ENCODE peak calls at places on chromosomes 7 and 10, in nine cellular contexts. Z is body of pancreas, P is NCI-H69, O is aorta, G is bronchial epithelial cell, J is endothelial cell, D is keratinocyte, W is iris pigment epithelial cell, Q is BJ. K is an unnamed sample.

GRCh38 chr7:142767861-142768260 is 2.9 kb upstream of the PRSS2 start:
- DNase-seq in G (no peak), Z (no peak), Q (no peak), O (no peak), D (no peak), P (no peak), J (no peak), W (no peak), K (no peak)

GRCh38 chr7:151793531-151793935 is 83.4 kb downstream of the PRKAG2 start:
- DNase-seq in D (no peak), G (no peak), W (no peak), J (no peak), Z (peak), O (peak), Q (no peak), P (no peak), K (peak)

GRCh38 chr10:84548869-84549268 is 220.5 kb downstream of the CCSER2 start:
- DNase-seq in Q (no peak), D (no peak), J (peak), W (no peak), O (no peak), P (peak), Z (no peak), G (no peak), K (no peak)

GRCh38 chr7:98400538-98401427 is at the start of gene BAIAP2L1:
- DNase-seq in W (peak), P (peak), Q (no peak), O (peak), G (peak), D (peak), Z (peak), J (peak), K (no peak)

GRCh38 chr10:8042864-8043568 is 11.5 kb upstream of the GATA3 start:
- DNase-seq in D (no peak), P (no peak), G (no peak), J (peak), Z (no peak), W (no peak), Q (no peak), O (peak), K (no peak)

GRCh38 chr10:120543291-120543690 is 86.3 kb downstream of the PLPP4 start:
- DNase-seq in D (no peak), Q (no peak), O (no peak), Z (no peak), J (no peak), P (peak), G (no peak), W (no peak), K (no peak)

GRCh38 chr7:106062006-106062405 is 50.1 kb downstream of the SYPL1 start:
- DNase-seq in D (no peak), Z (no peak), J (no peak), W (no peak), O (no peak), P (peak), G (peak), Q (no peak), K (no peak)

GRCh38 chr7:48004023-48004422 is 24.6 kb upstream of the HUS1 start:
- DNase-seq in Q (no peak), P (peak), G (no peak), O (no peak), J (no peak), D (no peak), W (no peak), Z (no peak), K (no peak)

GRCh38 chr7:45092100-45092930 is 3.5 kb upstream of the NACAD start:
- DNase-seq in Z (no peak), O (no peak), D (no peak), Q (peak), G (peak), P (peak), W (peak), J (no peak), K (no peak)

GRCh38 chr10:74640134-74640533 is 186.3 kb upstream of the KAT6B start:
- DNase-seq in W (peak), P (peak), D (peak), Z (no peak), J (no peak), G (no peak), O (no peak), Q (peak), K (no peak)

GRCh38 chr10:113284635-113285034 is 268.2 kb upstream of the HABP2 start:
- DNase-seq in D (no peak), Z (no peak), W (no peak), O (no peak), Q (no peak), G (no peak), J (no peak), P (no peak), K (no peak)

GRCh38 chr10:29470355-29470705 is 164.4 kb downstream of the SVIL start:
- DNase-seq in P (peak), G (no peak), W (no peak), O (no peak), J (peak), Z (no peak), D (no peak), Q (no peak), K (no peak)

GRCh38 chr7:50533849-50534248 is 31.4 kb downstream of the DDC start:
- DNase-seq in G (no peak), P (peak), Q (no peak), J (no peak), D (no peak), W (no peak), Z (peak), O (no peak), K (no peak)

GRCh38 chr7:106462914-106463482 is 178.2 kb upstream of the NAMPT start:
- DNase-seq in Q (no peak), D (no peak), P (no peak), G (no peak), W (no peak), J (no peak), Z (no peak), O (no peak), K (no peak)

GRCh38 chr10:2351566-2351965 is 614.2 kb upstream of the ADARB2 start:
- DNase-seq in Z (no peak), G (no peak), O (no peak), D (no peak), W (no peak), P (no peak), Q (no peak), J (no peak), K (no peak)

GRCh38 chr10:108404155-108404554 is 1239.6 kb upstream of the SORCS1 start:
- DNase-seq in J (no peak), Z (no peak), O (no peak), D (no peak), P (no peak), G (no peak), W (no peak), Q (no peak), K (no peak)

GRCh38 chr10:121285797-121286196 is 312.4 kb downstream of the FGFR2 start:
- DNase-seq in W (no peak), D (no peak), P (no peak), J (no peak), Q (no peak), G (no peak), Z (no peak), O (no peak), K (no peak)

K was measured in CD14-positive monocyte.